ENCODE peak calls at places on chromosomes 11 and 22, in ten cellular contexts. Z, P, L, C, X, B, Q, Y, M and W are unnamed samples.

GRCh38 chr22:29217827-29218757 is 12.4 kb downstream of the EMID1 start:
- DNase-seq in Z (no peak), P (no peak), L (no peak), C (no peak), X (no peak), B (no peak), Q (no peak), Y (no peak), M (peak), W (no peak)

GRCh38 chr11:85809881-85810280 is 1.1 kb downstream of the SYTL2 start:
- DNase-seq in Z (peak), P (no peak), L (no peak), C (no peak), X (no peak), B (no peak), Q (no peak), Y (peak), M (no peak), W (peak)

GRCh38 chr11:22787565-22788162 is 41.9 kb downstream of the SVIP start:
- DNase-seq in Z (peak), P (peak), L (no peak), C (no peak), X (peak), B (peak), Q (no peak), Y (peak), M (no peak), W (peak)

GRCh38 chr11:68016904-68017817 is 7.0 kb downstream of the ALDH3B1 start:
- DNase-seq in Z (no peak), P (no peak), L (peak), C (no peak), X (no peak), B (no peak), Q (no peak), Y (no peak), M (peak), W (peak)

GRCh38 chr22:20867179-20868099 is 8.6 kb downstream of the SNAP29 start:
- DNase-seq in Z (no peak), P (no peak), L (no peak), C (peak), X (peak), B (no peak), Q (no peak), Y (no peak), M (no peak), W (peak)

GRCh38 chr22:17213976-17214375 is 5.3 kb downstream of the ADA2 start:
- DNase-seq in Z (no peak), P (peak), L (peak), C (no peak), X (no peak), B (no peak), Q (peak), Y (no peak), M (peak), W (peak)

GRCh38 chr11:100636536-100636935 is 50.6 kb upstream of the ARHGAP42 start:
- DNase-seq in Z (no peak), P (no peak), L (no peak), C (no peak), X (no peak), B (no peak), Q (no peak), Y (no peak), M (no peak), W (no peak)

GRCh38 chr11:133072366-133072765 is 459.9 kb downstream of the OPCML start:
- DNase-seq in Z (no peak), P (no peak), L (no peak), C (no peak), X (no peak), B (no peak), Q (no peak), Y (no peak), M (no peak), W (no peak)

GRCh38 chr11:76410771-76411423 is 29.8 kb downstream of the GVQW3 start:
- DNase-seq in Z (no peak), P (peak), L (no peak), C (no peak), X (no peak), B (no peak), Q (no peak), Y (no peak), M (no peak), W (peak)

GRCh38 chr11:6405039-6405667 is 13.7 kb downstream of the APBB1 start:
- DNase-seq in Z (no peak), P (no peak), L (peak), C (no peak), X (peak), B (no peak), Q (no peak), Y (no peak), M (no peak), W (peak)

GRCh38 chr11:70788247-70789022 is 390.1 kb downstream of the CTTN start:
- DNase-seq in Z (peak), P (no peak), L (no peak), C (no peak), X (no peak), B (peak), Q (no peak), Y (no peak), M (no peak), W (no peak)

GRCh38 chr11:101014600-101015242 is 114.9 kb downstream of the PGR start:
- DNase-seq in Z (no peak), P (no peak), L (no peak), C (no peak), X (no peak), B (no peak), Q (no peak), Y (no peak), M (no peak), W (no peak)

GRCh38 chr22:33829549-33830280 is 90.6 kb downstream of the LARGE1 start:
- DNase-seq in Z (no peak), P (no peak), L (no peak), C (no peak), X (no peak), B (no peak), Q (no peak), Y (no peak), M (no peak), W (no peak)

GRCh38 chr22:41380993-41381328 is 781 bp upstream of the TEF start:
- DNase-seq in Z (peak), P (peak), L (peak), C (no peak), X (no peak), B (no peak), Q (no peak), Y (no peak), M (no peak), W (no peak)

GRCh38 chr11:94672636-94673035 is 95.5 kb upstream of the AMOTL1 start:
- DNase-seq in Z (no peak), P (no peak), L (no peak), C (no peak), X (no peak), B (no peak), Q (no peak), Y (no peak), M (no peak), W (no peak)

GRCh38 chr22:27212617-27213177 is 555.3 kb downstream of the MIAT start:
- DNase-seq in Z (peak), P (no peak), L (no peak), C (no peak), X (no peak), B (peak), Q (no peak), Y (no peak), M (no peak), W (peak)

GRCh38 chr22:41664490-41664889 is 24.2 kb downstream of the SNU13 start:
- DNase-seq in Z (no peak), P (no peak), L (no peak), C (no peak), X (no peak), B (no peak), Q (no peak), Y (no peak), M (no peak), W (no peak)

GRCh38 chr22:19595532-19595931 is 71.3 kb upstream of the CLDN5 start:
- DNase-seq in Z (no peak), P (no peak), L (no peak), C (no peak), X (no peak), B (no peak), Q (no peak), Y (no peak), M (no peak), W (no peak)

GRCh38 chr11:33942954-33943353 is 51.1 kb upstream of the LMO2 start:
- DNase-seq in Z (peak), P (no peak), L (no peak), C (no peak), X (peak), B (no peak), Q (no peak), Y (peak), M (no peak), W (peak)

GRCh38 chr11:83918471-83918870 is 632.3 kb upstream of the CCDC90B start:
- DNase-seq in Z (no peak), P (no peak), L (no peak), C (no peak), X (no peak), B (no peak), Q (no peak), Y (no peak), M (no peak), W (no peak)

GRCh38 chr11:65852508-65853248 is 5.3 kb downstream of the CFL1 start:
- DNase-seq in Z (no peak), P (no peak), L (no peak), C (no peak), X (peak), B (no peak), Q (no peak), Y (no peak), M (peak), W (peak)

GRCh38 chr11:85029964-85030363 is 597.2 kb downstream of the DLG2 start:
- DNase-seq in Z (peak), P (peak), L (no peak), C (no peak), X (no peak), B (peak), Q (no peak), Y (no peak), M (no peak), W (no peak)

GRCh38 chr11:66331542-66332370 is 4.5 kb downstream of the RIN1 start:
- DNase-seq in Z (no peak), P (no peak), L (peak), C (no peak), X (no peak), B (no peak), Q (no peak), Y (no peak), M (no peak), W (no peak)

GRCh38 chr11:64237484-64237951 is 3.1 kb downstream of the VEGFB start:
- DNase-seq in Z (no peak), P (peak), L (peak), C (no peak), X (no peak), B (no peak), Q (no peak), Y (no peak), M (peak), W (no peak)

GRCh38 chr11:6563667-6564066 is 39.7 kb downstream of the RRP8 start:
- DNase-seq in Z (no peak), P (no peak), L (no peak), C (no peak), X (no peak), B (no peak), Q (no peak), Y (no peak), M (no peak), W (no peak)